ENCODE peak calls at places on chromosomes 7 and 10, in eight cellular contexts. One of them, this sample, is unnamed.

GRCh38 chr7:21572914-21573313 is 30.1 kb downstream of the DNAH11 start:
- DNase-seq in pancreas: no peak
- DNase-seq in G401: peak
- DNase-seq in fibroblast of mammary gland: no peak
- DNase-seq in central memory CD4-positive, alpha-beta T cell: no peak
- DNase-seq in mammary epithelial cell: no peak
- DNase-seq in cardiac fibroblast: no peak
- DNase-seq in mesendoderm: no peak
- DNase-seq in this sample: no peak

GRCh38 chr7:148153611-148154010 is 437.0 kb upstream of the C7orf33 start:
- DNase-seq in pancreas: peak
- DNase-seq in G401: peak
- DNase-seq in fibroblast of mammary gland: no peak
- DNase-seq in central memory CD4-positive, alpha-beta T cell: no peak
- DNase-seq in mammary epithelial cell: no peak
- DNase-seq in cardiac fibroblast: peak
- DNase-seq in mesendoderm: no peak
- DNase-seq in this sample: no peak

GRCh38 chr10:110746969-110747608 is 103.0 kb downstream of the RBM20 start:
- DNase-seq in pancreas: no peak
- DNase-seq in G401: no peak
- DNase-seq in fibroblast of mammary gland: no peak
- DNase-seq in central memory CD4-positive, alpha-beta T cell: no peak
- DNase-seq in mammary epithelial cell: no peak
- DNase-seq in cardiac fibroblast: no peak
- DNase-seq in mesendoderm: no peak
- DNase-seq in this sample: no peak

GRCh38 chr10:92240289-92241157 is 50.4 kb downstream of the CPEB3 start:
- DNase-seq in pancreas: peak
- DNase-seq in G401: peak
- DNase-seq in fibroblast of mammary gland: peak
- DNase-seq in central memory CD4-positive, alpha-beta T cell: peak
- DNase-seq in mammary epithelial cell: peak
- DNase-seq in cardiac fibroblast: peak
- DNase-seq in mesendoderm: peak
- DNase-seq in this sample: peak

GRCh38 chr7:45120-46090 is 147.0 kb upstream of the FAM20C start:
- DNase-seq in pancreas: no peak
- DNase-seq in G401: no peak
- DNase-seq in fibroblast of mammary gland: no peak
- DNase-seq in central memory CD4-positive, alpha-beta T cell: no peak
- DNase-seq in mammary epithelial cell: no peak
- DNase-seq in cardiac fibroblast: no peak
- DNase-seq in mesendoderm: no peak
- DNase-seq in this sample: no peak

GRCh38 chr10:27240891-27241639 is 468 bp upstream of the ACBD5 start:
- DNase-seq in pancreas: peak
- DNase-seq in G401: peak
- DNase-seq in fibroblast of mammary gland: peak
- DNase-seq in central memory CD4-positive, alpha-beta T cell: peak
- DNase-seq in mammary epithelial cell: peak
- DNase-seq in cardiac fibroblast: peak
- DNase-seq in mesendoderm: peak
- DNase-seq in this sample: no peak

GRCh38 chr7:111836592-111836991 is 274.3 kb upstream of the IMMP2L start:
- DNase-seq in pancreas: no peak
- DNase-seq in G401: no peak
- DNase-seq in fibroblast of mammary gland: no peak
- DNase-seq in central memory CD4-positive, alpha-beta T cell: no peak
- DNase-seq in mammary epithelial cell: no peak
- DNase-seq in cardiac fibroblast: no peak
- DNase-seq in mesendoderm: no peak
- DNase-seq in this sample: no peak

GRCh38 chr7:69746383-69746782 is 148.1 kb downstream of the AUTS2 start:
- DNase-seq in pancreas: no peak
- DNase-seq in G401: no peak
- DNase-seq in fibroblast of mammary gland: no peak
- DNase-seq in central memory CD4-positive, alpha-beta T cell: no peak
- DNase-seq in mammary epithelial cell: no peak
- DNase-seq in cardiac fibroblast: no peak
- DNase-seq in mesendoderm: no peak
- DNase-seq in this sample: no peak

GRCh38 chr7:117008849-117009531 is 55.7 kb downstream of the ST7 start:
- DNase-seq in pancreas: no peak
- DNase-seq in G401: peak
- DNase-seq in fibroblast of mammary gland: peak
- DNase-seq in central memory CD4-positive, alpha-beta T cell: peak
- DNase-seq in mammary epithelial cell: peak
- DNase-seq in cardiac fibroblast: peak
- DNase-seq in mesendoderm: no peak
- DNase-seq in this sample: peak

GRCh38 chr10:130807721-130808120 is 503.8 kb downstream of the TCERG1L start:
- DNase-seq in pancreas: no peak
- DNase-seq in G401: no peak
- DNase-seq in fibroblast of mammary gland: no peak
- DNase-seq in central memory CD4-positive, alpha-beta T cell: no peak
- DNase-seq in mammary epithelial cell: no peak
- DNase-seq in cardiac fibroblast: no peak
- DNase-seq in mesendoderm: no peak
- DNase-seq in this sample: no peak

GRCh38 chr7:158740013-158740656 is 35.5 kb upstream of the NCAPG2 start:
- DNase-seq in pancreas: no peak
- DNase-seq in G401: no peak
- DNase-seq in fibroblast of mammary gland: peak
- DNase-seq in central memory CD4-positive, alpha-beta T cell: no peak
- DNase-seq in mammary epithelial cell: peak
- DNase-seq in cardiac fibroblast: peak
- DNase-seq in mesendoderm: no peak
- DNase-seq in this sample: peak

GRCh38 chr7:10918093-10918590 is 55.5 kb upstream of the PHF14 start:
- DNase-seq in pancreas: no peak
- DNase-seq in G401: no peak
- DNase-seq in fibroblast of mammary gland: no peak
- DNase-seq in central memory CD4-positive, alpha-beta T cell: no peak
- DNase-seq in mammary epithelial cell: no peak
- DNase-seq in cardiac fibroblast: no peak
- DNase-seq in mesendoderm: no peak
- DNase-seq in this sample: no peak

GRCh38 chr10:97922378-97922758 is 72.7 kb downstream of the GOLGA7B start:
- DNase-seq in pancreas: no peak
- DNase-seq in G401: no peak
- DNase-seq in fibroblast of mammary gland: no peak
- DNase-seq in central memory CD4-positive, alpha-beta T cell: no peak
- DNase-seq in mammary epithelial cell: no peak
- DNase-seq in cardiac fibroblast: no peak
- DNase-seq in mesendoderm: no peak
- DNase-seq in this sample: no peak

GRCh38 chr7:98805956-98806838 is 63.6 kb downstream of the TMEM130 start:
- DNase-seq in pancreas: no peak
- DNase-seq in G401: no peak
- DNase-seq in fibroblast of mammary gland: no peak
- DNase-seq in central memory CD4-positive, alpha-beta T cell: no peak
- DNase-seq in mammary epithelial cell: no peak
- DNase-seq in cardiac fibroblast: no peak
- DNase-seq in mesendoderm: no peak
- DNase-seq in this sample: no peak

GRCh38 chr10:11016959-11017574 is 605 bp upstream of the CELF2 start:
- DNase-seq in pancreas: no peak
- DNase-seq in G401: peak
- DNase-seq in fibroblast of mammary gland: no peak
- DNase-seq in central memory CD4-positive, alpha-beta T cell: no peak
- DNase-seq in mammary epithelial cell: no peak
- DNase-seq in cardiac fibroblast: no peak
- DNase-seq in mesendoderm: no peak
- DNase-seq in this sample: no peak

GRCh38 chr7:132455306-132455705 is 121.0 kb downstream of the PLXNA4 start:
- DNase-seq in pancreas: no peak
- DNase-seq in G401: no peak
- DNase-seq in fibroblast of mammary gland: no peak
- DNase-seq in central memory CD4-positive, alpha-beta T cell: no peak
- DNase-seq in mammary epithelial cell: no peak
- DNase-seq in cardiac fibroblast: no peak
- DNase-seq in mesendoderm: no peak
- DNase-seq in this sample: no peak

GRCh38 chr7:11831727-11832495 is at the start of gene THSD7A:
- DNase-seq in pancreas: peak
- DNase-seq in G401: no peak
- DNase-seq in fibroblast of mammary gland: peak
- DNase-seq in central memory CD4-positive, alpha-beta T cell: no peak
- DNase-seq in mammary epithelial cell: peak
- DNase-seq in cardiac fibroblast: peak
- DNase-seq in mesendoderm: peak
- DNase-seq in this sample: peak

GRCh38 chr10:88243847-88244730 is 339.0 kb downstream of the RNLS start:
- DNase-seq in pancreas: peak
- DNase-seq in G401: peak
- DNase-seq in fibroblast of mammary gland: peak
- DNase-seq in central memory CD4-positive, alpha-beta T cell: no peak
- DNase-seq in mammary epithelial cell: no peak
- DNase-seq in cardiac fibroblast: peak
- DNase-seq in mesendoderm: peak
- DNase-seq in this sample: peak

GRCh38 chr7:151876899-151877777 is at the start of gene PRKAG2:
- DNase-seq in pancreas: peak
- DNase-seq in G401: peak
- DNase-seq in fibroblast of mammary gland: peak
- DNase-seq in central memory CD4-positive, alpha-beta T cell: peak
- DNase-seq in mammary epithelial cell: peak
- DNase-seq in cardiac fibroblast: peak
- DNase-seq in mesendoderm: peak
- DNase-seq in this sample: no peak

GRCh38 chr7:158229945-158230344 is 357.7 kb downstream of the PTPRN2 start:
- DNase-seq in pancreas: no peak
- DNase-seq in G401: no peak
- DNase-seq in fibroblast of mammary gland: no peak
- DNase-seq in central memory CD4-positive, alpha-beta T cell: no peak
- DNase-seq in mammary epithelial cell: no peak
- DNase-seq in cardiac fibroblast: no peak
- DNase-seq in mesendoderm: no peak
- DNase-seq in this sample: no peak

GRCh38 chr7:117032810-117033209 is 79.5 kb downstream of the ST7 start:
- DNase-seq in pancreas: no peak
- DNase-seq in G401: no peak
- DNase-seq in fibroblast of mammary gland: no peak
- DNase-seq in central memory CD4-positive, alpha-beta T cell: no peak
- DNase-seq in mammary epithelial cell: no peak
- DNase-seq in cardiac fibroblast: no peak
- DNase-seq in mesendoderm: no peak
- DNase-seq in this sample: no peak

GRCh38 chr7:40749877-40750276 is 615.1 kb downstream of the SUGCT start:
- DNase-seq in pancreas: no peak
- DNase-seq in G401: no peak
- DNase-seq in fibroblast of mammary gland: no peak
- DNase-seq in central memory CD4-positive, alpha-beta T cell: no peak
- DNase-seq in mammary epithelial cell: peak
- DNase-seq in cardiac fibroblast: no peak
- DNase-seq in mesendoderm: no peak
- DNase-seq in this sample: peak

GRCh38 chr10:112361951-112362770 is 11.8 kb upstream of the ACSL5 start:
- DNase-seq in pancreas: no peak
- DNase-seq in G401: no peak
- DNase-seq in fibroblast of mammary gland: peak
- DNase-seq in central memory CD4-positive, alpha-beta T cell: no peak
- DNase-seq in mammary epithelial cell: peak
- DNase-seq in cardiac fibroblast: peak
- DNase-seq in mesendoderm: peak
- DNase-seq in this sample: peak

GRCh38 chr10:43265799-43266721 is 805 bp downstream of the RASGEF1A start:
- DNase-seq in pancreas: peak
- DNase-seq in G401: peak
- DNase-seq in fibroblast of mammary gland: no peak
- DNase-seq in central memory CD4-positive, alpha-beta T cell: peak
- DNase-seq in mammary epithelial cell: peak
- DNase-seq in cardiac fibroblast: no peak
- DNase-seq in mesendoderm: peak
- DNase-seq in this sample: no peak

GRCh38 chr10:78831001-78831400 is 237.8 kb upstream of the ZMIZ1 start:
- DNase-seq in pancreas: no peak
- DNase-seq in G401: no peak
- DNase-seq in fibroblast of mammary gland: no peak
- DNase-seq in central memory CD4-positive, alpha-beta T cell: no peak
- DNase-seq in mammary epithelial cell: no peak
- DNase-seq in cardiac fibroblast: no peak
- DNase-seq in mesendoderm: no peak
- DNase-seq in this sample: no peak

GRCh38 chr10:97648557-97649404 is 8.3 kb downstream of the PI4K2A start:
- DNase-seq in pancreas: no peak
- DNase-seq in G401: no peak
- DNase-seq in fibroblast of mammary gland: peak
- DNase-seq in central memory CD4-positive, alpha-beta T cell: peak
- DNase-seq in mammary epithelial cell: peak
- DNase-seq in cardiac fibroblast: peak
- DNase-seq in mesendoderm: peak
- DNase-seq in this sample: peak